ENCODE peak calls at places on chromosomes 3 and 15, in ten cellular contexts. One of them, this sample, is unnamed.
A peak's percentile ranks its signal among the peaks of the same experiment; 100 is the strongest.

GRCh38 chr3:32894977-32895376 is 56.5 kb upstream of the CCR4 start:
- DNase-seq in activated CD4-positive, CD25-positive, alpha-beta regulatory T cell: no peak
- DNase-seq in Right ventricle myocardium superior: no peak
- DNase-seq in cardiac muscle cell: no peak
- DNase-seq in Panc1: no peak
- DNase-seq in cardiac fibroblast: no peak
- DNase-seq in NCI-H1694 treated with DMSO at 0.1 percent for 48 hours: no peak
- DNase-seq in HEK293T: no peak
- DNase-seq in activated effector memory CD4-positive, alpha-beta T cell treated with Interleukin-2 at 50 U/mL for 16 hours: no peak
- DNase-seq in stimulated activated naive CD8-positive, alpha-beta T cell treated with anti-CD3 and anti-CD28 coated beads, Interleukin-15, amount 100 ng/mL, for 72 hours: no peak
- DNase-seq in this sample: no peak

GRCh38 chr3:185401319-185401955 is 38.5 kb downstream of the MAP3K13 start:
- DNase-seq in activated CD4-positive, CD25-positive, alpha-beta regulatory T cell: no peak
- DNase-seq in Right ventricle myocardium superior: no peak
- DNase-seq in cardiac muscle cell: no peak
- DNase-seq in Panc1: no peak
- DNase-seq in cardiac fibroblast: no peak
- DNase-seq in NCI-H1694 treated with DMSO at 0.1 percent for 48 hours: peak; percentile 88
- DNase-seq in HEK293T: no peak
- DNase-seq in activated effector memory CD4-positive, alpha-beta T cell treated with Interleukin-2 at 50 U/mL for 16 hours: no peak
- DNase-seq in stimulated activated naive CD8-positive, alpha-beta T cell treated with anti-CD3 and anti-CD28 coated beads, Interleukin-15, amount 100 ng/mL, for 72 hours: no peak
- DNase-seq in this sample: no peak

GRCh38 chr3:11214451-11214987 is 57.7 kb upstream of the ATG7 start:
- DNase-seq in activated CD4-positive, CD25-positive, alpha-beta regulatory T cell: no peak
- DNase-seq in Right ventricle myocardium superior: no peak
- DNase-seq in cardiac muscle cell: no peak
- DNase-seq in Panc1: no peak
- DNase-seq in cardiac fibroblast: no peak
- DNase-seq in NCI-H1694 treated with DMSO at 0.1 percent for 48 hours: no peak
- DNase-seq in HEK293T: no peak
- DNase-seq in activated effector memory CD4-positive, alpha-beta T cell treated with Interleukin-2 at 50 U/mL for 16 hours: no peak
- DNase-seq in stimulated activated naive CD8-positive, alpha-beta T cell treated with anti-CD3 and anti-CD28 coated beads, Interleukin-15, amount 100 ng/mL, for 72 hours: no peak
- DNase-seq in this sample: no peak

GRCh38 chr15:89455535-89455934 is 40.8 kb downstream of the RHCG start:
- DNase-seq in activated CD4-positive, CD25-positive, alpha-beta regulatory T cell: no peak
- DNase-seq in Right ventricle myocardium superior: no peak
- DNase-seq in cardiac muscle cell: no peak
- DNase-seq in Panc1: no peak
- DNase-seq in cardiac fibroblast: no peak
- DNase-seq in NCI-H1694 treated with DMSO at 0.1 percent for 48 hours: no peak
- DNase-seq in HEK293T: no peak
- DNase-seq in activated effector memory CD4-positive, alpha-beta T cell treated with Interleukin-2 at 50 U/mL for 16 hours: no peak
- DNase-seq in stimulated activated naive CD8-positive, alpha-beta T cell treated with anti-CD3 and anti-CD28 coated beads, Interleukin-15, amount 100 ng/mL, for 72 hours: no peak
- DNase-seq in this sample: no peak

GRCh38 chr3:177345049-177345972 is 148.0 kb upstream of the TBL1XR1 start:
- DNase-seq in activated CD4-positive, CD25-positive, alpha-beta regulatory T cell: no peak
- DNase-seq in Right ventricle myocardium superior: peak; percentile 89
- DNase-seq in cardiac muscle cell: peak; percentile 85
- DNase-seq in Panc1: peak; percentile 90
- DNase-seq in cardiac fibroblast: peak; percentile 97
- DNase-seq in NCI-H1694 treated with DMSO at 0.1 percent for 48 hours: no peak
- DNase-seq in HEK293T: peak; percentile 72
- DNase-seq in activated effector memory CD4-positive, alpha-beta T cell treated with Interleukin-2 at 50 U/mL for 16 hours: peak; percentile 41
- DNase-seq in stimulated activated naive CD8-positive, alpha-beta T cell treated with anti-CD3 and anti-CD28 coated beads, Interleukin-15, amount 100 ng/mL, for 72 hours: peak; percentile 47
- DNase-seq in this sample: no peak

GRCh38 chr15:47756872-47757271 is 39.6 kb downstream of the SEMA6D start:
- DNase-seq in activated CD4-positive, CD25-positive, alpha-beta regulatory T cell: no peak
- DNase-seq in Right ventricle myocardium superior: no peak
- DNase-seq in cardiac muscle cell: no peak
- DNase-seq in Panc1: no peak
- DNase-seq in cardiac fibroblast: peak; percentile 67
- DNase-seq in NCI-H1694 treated with DMSO at 0.1 percent for 48 hours: no peak
- DNase-seq in HEK293T: no peak
- DNase-seq in activated effector memory CD4-positive, alpha-beta T cell treated with Interleukin-2 at 50 U/mL for 16 hours: no peak
- DNase-seq in stimulated activated naive CD8-positive, alpha-beta T cell treated with anti-CD3 and anti-CD28 coated beads, Interleukin-15, amount 100 ng/mL, for 72 hours: no peak
- DNase-seq in this sample: no peak

GRCh38 chr3:13851091-13851849 is 28.6 kb downstream of the WNT7A start:
- DNase-seq in activated CD4-positive, CD25-positive, alpha-beta regulatory T cell: no peak
- DNase-seq in Right ventricle myocardium superior: no peak
- DNase-seq in cardiac muscle cell: no peak
- DNase-seq in Panc1: no peak
- DNase-seq in cardiac fibroblast: no peak
- DNase-seq in NCI-H1694 treated with DMSO at 0.1 percent for 48 hours: no peak
- DNase-seq in HEK293T: no peak
- DNase-seq in activated effector memory CD4-positive, alpha-beta T cell treated with Interleukin-2 at 50 U/mL for 16 hours: no peak
- DNase-seq in stimulated activated naive CD8-positive, alpha-beta T cell treated with anti-CD3 and anti-CD28 coated beads, Interleukin-15, amount 100 ng/mL, for 72 hours: no peak
- DNase-seq in this sample: no peak

GRCh38 chr3:46460051-46460450 is 4.7 kb downstream of the LTF start:
- DNase-seq in activated CD4-positive, CD25-positive, alpha-beta regulatory T cell: no peak
- DNase-seq in Right ventricle myocardium superior: no peak
- DNase-seq in cardiac muscle cell: no peak
- DNase-seq in Panc1: no peak
- DNase-seq in cardiac fibroblast: no peak
- DNase-seq in NCI-H1694 treated with DMSO at 0.1 percent for 48 hours: no peak
- DNase-seq in HEK293T: no peak
- DNase-seq in activated effector memory CD4-positive, alpha-beta T cell treated with Interleukin-2 at 50 U/mL for 16 hours: no peak
- DNase-seq in stimulated activated naive CD8-positive, alpha-beta T cell treated with anti-CD3 and anti-CD28 coated beads, Interleukin-15, amount 100 ng/mL, for 72 hours: no peak
- DNase-seq in this sample: no peak

GRCh38 chr3:188553569-188553968 is 399.6 kb downstream of the LPP start:
- DNase-seq in activated CD4-positive, CD25-positive, alpha-beta regulatory T cell: no peak
- DNase-seq in Right ventricle myocardium superior: no peak
- DNase-seq in cardiac muscle cell: no peak
- DNase-seq in Panc1: no peak
- DNase-seq in cardiac fibroblast: no peak
- DNase-seq in NCI-H1694 treated with DMSO at 0.1 percent for 48 hours: no peak
- DNase-seq in HEK293T: no peak
- DNase-seq in activated effector memory CD4-positive, alpha-beta T cell treated with Interleukin-2 at 50 U/mL for 16 hours: no peak
- DNase-seq in stimulated activated naive CD8-positive, alpha-beta T cell treated with anti-CD3 and anti-CD28 coated beads, Interleukin-15, amount 100 ng/mL, for 72 hours: peak; percentile 16
- DNase-seq in this sample: no peak

This sample was measured in GM12864.